ENCODE peak calls at places on chromosomes 3 and 15, in five cellular contexts. P, D, Z, O and C are unnamed samples.

GRCh38 chr3:185658504-185658912 is 72.4 kb downstream of the SENP2 start:
- DNase-seq in D (peak; percentile 50), O (no peak), P (peak; percentile 90), Z (no peak), C (peak; percentile 77)

GRCh38 chr15:68888419-68888818 is 41.9 kb upstream of the SPESP1 start:
- DNase-seq in Z (no peak), P (no peak), D (no peak), O (no peak), C (no peak)

GRCh38 chr15:73870700-73871408 is 2.5 kb upstream of the TBC1D21 start:
- DNase-seq in O (no peak), P (no peak), D (peak; percentile 43), Z (peak; percentile 51), C (peak; percentile 44)

GRCh38 chr3:105527949-105528348 is 161.2 kb downstream of the ALCAM start:
- DNase-seq in D (no peak), O (no peak), Z (no peak), P (no peak), C (no peak)

GRCh38 chr15:64092075-64092820 is 1.4 kb downstream of the CIAO2A start:
- DNase-seq in O (no peak), P (no peak), D (no peak), Z (no peak), C (no peak)

GRCh38 chr3:12120374-12121140 is 38.2 kb downstream of the TIMP4 start:
- DNase-seq in O (no peak), D (no peak), P (no peak), Z (no peak), C (peak; percentile 44)

GRCh38 chr3:31629054-31629453 is 96.3 kb downstream of the STT3B start:
- DNase-seq in D (no peak), P (no peak), Z (no peak), O (no peak), C (no peak)

GRCh38 chr3:159380891-159381290 is 579.0 kb downstream of the MFSD1 start:
- DNase-seq in P (no peak), O (no peak), Z (no peak), D (no peak), C (no peak)

GRCh38 chr15:28132524-28133275 is 33.6 kb upstream of the OCA2 start:
- DNase-seq in P (no peak), D (no peak), O (no peak), Z (no peak), C (no peak)

GRCh38 chr3:127822166-127822835 is at the start of gene MGLL:
- DNase-seq in O (no peak), Z (peak; percentile 61), P (no peak), D (peak; percentile 37), C (peak; percentile 39)

GRCh38 chr3:156535162-156535627 is 19.7 kb downstream of the SSR3 start:
- DNase-seq in O (no peak), Z (peak; percentile 47), P (peak; percentile 79), D (peak; percentile 79), C (peak; percentile 68)

GRCh38 chr15:29612096-29612495 is 210.2 kb downstream of the TJP1 start:
- DNase-seq in O (no peak), P (no peak), Z (no peak), D (no peak), C (no peak)

GRCh38 chr3:52405066-52405465 is 39.8 kb downstream of the SEMA3G start:
- DNase-seq in O (no peak), D (peak; percentile 8), Z (no peak), P (no peak), C (no peak)

GRCh38 chr15:32676095-32676643 is 34.7 kb downstream of the SCG5 start:
- DNase-seq in D (no peak), O (no peak), Z (no peak), P (no peak), C (no peak)

GRCh38 chr3:122188758-122189157 is 5.3 kb downstream of the CASR start:
- DNase-seq in Z (no peak), D (no peak), O (no peak), P (no peak), C (no peak)

GRCh38 chr3:122190525-122190924 is 7.1 kb downstream of the CASR start:
- DNase-seq in P (no peak), Z (no peak), D (no peak), O (no peak), C (no peak)

GRCh38 chr3:122186372-122186771 is 2.9 kb downstream of the CASR start:
- DNase-seq in O (no peak), P (no peak), Z (no peak), D (peak; percentile 35), C (no peak)

GRCh38 chr3:122184591-122184929 is 1.1 kb downstream of the CASR start:
- DNase-seq in P (no peak), O (no peak), Z (no peak), D (no peak), C (no peak)

DNA sequence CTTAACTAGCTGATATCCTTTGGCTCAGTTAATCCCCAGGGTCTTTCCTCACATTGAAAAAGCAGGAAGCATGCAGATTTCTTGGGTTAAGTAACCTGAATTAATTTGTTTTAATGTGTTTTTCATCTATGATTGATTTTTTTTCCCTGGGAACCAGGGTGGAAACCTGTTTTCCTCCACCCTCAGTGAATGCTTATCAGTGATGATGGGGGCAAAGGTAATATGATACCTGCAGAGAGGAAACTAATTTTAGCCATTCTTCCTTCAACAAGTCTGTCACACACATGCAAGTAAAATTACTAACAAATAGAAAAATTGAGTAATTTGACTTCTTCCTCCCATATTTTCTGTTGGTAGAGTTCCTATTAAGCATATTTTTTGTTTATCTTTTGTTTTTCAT is 5.9 kb downstream of the CASR start:
- DNase-seq in O (no peak), P (no peak), Z (no peak), D (no peak), C (no peak)
- H3K27me3 ChIP-seq in O (no peaks in the 10 kb centered on the region), P (no peaks in the 10 kb centered on the region), Z (peaks cover 2% of the 10 kb centered on the region), D (no peaks in the 10 kb centered on the region), C (no peaks in the 10 kb centered on the region)

DNA sequence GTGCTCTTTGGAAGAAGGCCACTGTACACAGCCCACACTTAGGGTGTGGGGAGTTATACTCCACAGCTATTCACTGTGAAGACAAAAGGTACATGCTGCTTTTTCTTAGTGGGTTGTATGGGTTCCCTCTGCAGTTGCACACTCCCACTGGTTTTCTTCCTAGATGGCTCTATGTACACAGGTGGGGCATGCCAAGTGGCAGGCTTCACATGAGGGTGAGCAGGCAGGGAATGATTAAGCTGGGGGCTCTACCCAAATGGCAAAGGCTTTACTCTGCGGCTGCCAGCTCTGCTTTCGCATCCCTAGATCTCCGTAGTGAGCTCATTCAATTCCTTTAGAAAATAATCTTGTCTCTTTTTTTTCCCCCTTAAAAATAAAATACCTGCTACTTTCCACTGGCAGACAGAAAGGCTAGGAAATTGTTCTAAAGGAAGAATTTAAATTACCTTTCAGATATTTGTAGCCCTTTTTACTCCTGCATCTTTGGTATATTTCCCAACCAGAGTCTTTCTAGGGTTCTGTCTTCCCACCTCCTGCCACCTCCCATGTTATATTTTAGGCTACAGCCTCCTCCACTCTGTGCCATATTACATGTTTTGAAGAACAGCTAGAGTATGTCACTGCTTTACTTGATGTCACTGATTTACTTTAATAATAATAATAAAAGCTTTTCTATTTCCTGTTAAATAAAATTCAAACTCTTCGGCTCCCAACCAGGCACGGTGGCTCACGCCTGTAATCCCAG is 8.2 kb downstream of the LARP6 start:
- DNase-seq in D (no peak), O (no peak), Z (no peak), P (no peak), C (no peak)
- H3K4me3 ChIP-seq in D (no peak overlapping the region), O (no peak overlapping the region), Z (no peak overlapping the region), P (no peak overlapping the region), C (no peak overlapping the region)

DNA sequence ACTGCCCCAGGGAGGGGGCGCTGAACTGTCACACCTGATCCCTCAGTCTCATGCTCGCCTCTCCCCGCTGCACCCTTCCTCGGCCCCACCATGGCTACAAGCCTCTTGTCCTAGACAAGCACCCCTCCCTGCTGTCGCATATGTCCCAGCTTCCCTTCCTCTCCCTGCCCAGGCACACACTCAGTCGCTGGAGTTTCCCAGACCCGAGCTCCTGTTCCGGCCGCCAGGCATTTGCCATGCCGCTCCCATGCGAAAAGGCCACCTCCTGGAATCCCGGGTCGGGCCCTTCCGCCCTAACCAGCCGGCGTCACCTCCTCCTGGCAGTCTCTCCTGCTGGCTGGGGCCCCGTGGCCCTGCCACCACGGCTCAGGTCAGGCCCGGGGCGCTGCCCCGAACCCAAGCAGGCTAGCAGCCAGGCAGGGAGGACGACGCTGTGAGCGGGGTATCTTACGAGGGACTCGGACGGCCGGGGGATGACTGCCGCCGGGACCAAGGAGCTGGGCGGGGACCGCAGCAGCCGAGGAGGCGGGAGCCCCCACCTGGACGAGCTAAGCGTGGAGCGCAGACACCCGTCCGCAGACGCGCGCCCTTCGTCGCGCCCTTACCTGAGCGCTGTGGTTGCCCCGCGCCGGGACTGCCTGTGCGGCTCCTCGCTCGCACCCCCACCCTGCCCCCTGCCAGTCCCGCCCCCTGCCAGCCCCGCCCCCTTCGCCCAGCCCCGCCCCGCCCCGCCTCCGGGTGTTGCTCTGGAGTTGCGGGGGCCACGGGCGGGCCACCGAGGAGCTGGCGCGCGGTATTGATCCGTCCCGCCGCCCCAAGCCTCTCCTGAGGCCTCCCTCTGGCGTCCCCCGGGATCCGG is at the start of gene ALS2CL:
- DNase-seq in D (peak; percentile 80), O (no peak), P (no peak), Z (peak; percentile 84), C (peak; percentile 49)
- TF ChIP-seq POLR2A in D (peak; percentile 84), O (peak; percentile 86), P (no peak), Z (peak; percentile 83), C (peak; percentile 57)

GRCh38 chr3:169667380-169667671 is 3.8 kb upstream of the MECOM start:
- DNase-seq in P (no peak), O (no peak), Z (no peak), D (no peak), C (no peak)

GRCh38 chr3:169668957-169669681 is 5.6 kb upstream of the MECOM start:
- DNase-seq in O (no peak), D (peak; percentile 95), P (peak; percentile 57), Z (no peak), C (peak; percentile 39)

GRCh38 chr3:169669816-169670215 is 6.3 kb upstream of the MECOM start:
- DNase-seq in Z (no peak), D (no peak), O (no peak), P (no peak), C (no peak)

GRCh38 chr3:169667710-169668080 is 4.2 kb upstream of the MECOM start:
- DNase-seq in Z (no peak), D (no peak), P (no peak), O (no peak), C (no peak)

GRCh38 chr3:169668081-169668956 is 4.8 kb upstream of the MECOM start:
- DNase-seq in Z (no peak), D (peak; percentile 59), P (no peak), O (no peak), C (no peak)
- H3K27me3 ChIP-seq in Z (peaks cover 46% of the 10 kb centered on the region), D (no peaks in the 10 kb centered on the region), P (peaks cover 2% of the 10 kb centered on the region), O (no peaks in the 10 kb centered on the region), C (peaks cover 23% of the 10 kb centered on the region)